ENCODE peak calls at places on chromosome 2, in five cellular contexts. One of them, this sample, is unnamed.
A peak's percentile ranks its signal among the peaks of the same experiment; 100 is the strongest.

GRCh38 chr2:108377815-108378630 is at the start of gene SULT1C4:
- DNase-seq in cardiac muscle cell: peak; percentile 90
- DNase-seq in natural killer cell: no peak
- DNase-seq in GM13976: no peak
- DNase-seq in thyroid gland: peak; percentile 73
- DNase-seq in this sample: no peak

GRCh38 chr2:108616731-108617161 is 82.5 kb downstream of the LIMS1 start:
- DNase-seq in cardiac muscle cell: no peak
- DNase-seq in natural killer cell: no peak
- DNase-seq in GM13976: no peak
- DNase-seq in thyroid gland: no peak
- DNase-seq in this sample: no peak

GRCh38 chr2:195021704-195022513 is 635.1 kb upstream of the SLC39A10 start:
- DNase-seq in cardiac muscle cell: no peak
- DNase-seq in natural killer cell: no peak
- DNase-seq in GM13976: no peak
- DNase-seq in thyroid gland: no peak
- DNase-seq in this sample: no peak

GRCh38 chr2:96531366-96531765 is 5.2 kb upstream of the ARID5A start:
- DNase-seq in cardiac muscle cell: no peak
- DNase-seq in natural killer cell: no peak
- DNase-seq in GM13976: no peak
- DNase-seq in thyroid gland: no peak
- DNase-seq in this sample: no peak

GRCh38 chr2:156447761-156448160 is 11.6 kb downstream of the GPD2 start:
- DNase-seq in cardiac muscle cell: no peak
- DNase-seq in natural killer cell: no peak
- DNase-seq in GM13976: no peak
- DNase-seq in thyroid gland: no peak
- DNase-seq in this sample: no peak

GRCh38 chr2:88810488-88810887 is 119.0 kb downstream of the RPIA start:
- DNase-seq in cardiac muscle cell: no peak
- DNase-seq in natural killer cell: no peak
- DNase-seq in GM13976: no peak
- DNase-seq in thyroid gland: no peak
- DNase-seq in this sample: no peak

GRCh38 chr2:163155279-163155883 is 316.8 kb upstream of the KCNH7 start:
- DNase-seq in cardiac muscle cell: peak; percentile 55
- DNase-seq in natural killer cell: no peak
- DNase-seq in GM13976: peak; percentile 30
- DNase-seq in thyroid gland: no peak
- DNase-seq in this sample: no peak

GRCh38 chr2:226554726-226555125 is 244.9 kb downstream of the IRS1 start:
- DNase-seq in cardiac muscle cell: no peak
- DNase-seq in natural killer cell: no peak
- DNase-seq in GM13976: no peak
- DNase-seq in thyroid gland: no peak
- DNase-seq in this sample: no peak

GRCh38 chr2:64699712-64700111 is 46.0 kb upstream of the SERTAD2 start:
- DNase-seq in cardiac muscle cell: no peak
- DNase-seq in natural killer cell: no peak
- DNase-seq in GM13976: no peak
- DNase-seq in thyroid gland: no peak
- DNase-seq in this sample: peak; percentile 47

GRCh38 chr2:8544786-8545631 is 136.8 kb upstream of the ID2 start:
- DNase-seq in cardiac muscle cell: no peak
- DNase-seq in natural killer cell: peak; percentile 71
- DNase-seq in GM13976: peak; percentile 87
- DNase-seq in thyroid gland: peak; percentile 33
- DNase-seq in this sample: peak; percentile 96

GRCh38 chr2:8659735-8660492 is 21.9 kb upstream of the ID2 start:
- DNase-seq in cardiac muscle cell: no peak
- DNase-seq in natural killer cell: no peak
- DNase-seq in GM13976: no peak
- DNase-seq in thyroid gland: no peak
- DNase-seq in this sample: no peak

GRCh38 chr2:144946263-144946662 is 426.3 kb upstream of the ZEB2 start:
- DNase-seq in cardiac muscle cell: no peak
- DNase-seq in natural killer cell: no peak
- DNase-seq in GM13976: no peak
- DNase-seq in thyroid gland: no peak
- DNase-seq in this sample: no peak

GRCh38 chr2:150888337-150888736 is 373.3 kb downstream of the RBM43 start:
- DNase-seq in cardiac muscle cell: no peak
- DNase-seq in natural killer cell: no peak
- DNase-seq in GM13976: no peak
- DNase-seq in thyroid gland: no peak
- DNase-seq in this sample: no peak

GRCh38 chr2:31889044-31889443 is 121.8 kb downstream of the MEMO1 start:
- DNase-seq in cardiac muscle cell: no peak
- DNase-seq in natural killer cell: no peak
- DNase-seq in GM13976: no peak
- DNase-seq in thyroid gland: no peak
- DNase-seq in this sample: no peak

GRCh38 chr2:38465789-38466127 is 88.7 kb upstream of the ATL2 start:
- DNase-seq in cardiac muscle cell: peak; percentile 61
- DNase-seq in natural killer cell: no peak
- DNase-seq in GM13976: peak; percentile 70
- DNase-seq in thyroid gland: peak; percentile 48
- DNase-seq in this sample: no peak
- TF ChIP-seq CTCF in cardiac muscle cell: peak; percentile 45
- TF ChIP-seq CTCF in natural killer cell: no peak
- TF ChIP-seq CTCF in GM13976: peak; percentile 40
- TF ChIP-seq CTCF in thyroid gland: peak; percentile 43
- TF ChIP-seq CTCF in this sample: peak; percentile 30

DNA sequence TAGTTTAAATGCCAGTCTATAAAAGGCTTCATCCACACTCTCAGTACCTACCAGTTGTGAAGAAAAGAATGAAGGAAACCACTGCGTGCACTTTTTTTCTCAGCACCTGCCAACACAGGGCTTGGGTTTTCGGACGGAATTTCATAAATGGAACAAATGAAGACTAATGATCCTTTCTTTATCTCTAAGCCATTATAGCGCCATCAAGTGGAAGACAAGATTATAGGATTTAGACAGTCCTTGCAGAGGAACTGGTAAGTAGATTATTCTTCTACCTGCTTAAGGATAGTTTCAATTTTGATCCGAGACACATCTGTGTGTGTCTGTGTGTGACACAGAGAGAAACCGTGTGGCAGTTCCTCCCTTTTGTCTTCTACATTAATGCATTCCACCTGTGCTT is 245.6 kb downstream of the NRXN1 start:
- DNase-seq in cardiac muscle cell: no peak
- DNase-seq in natural killer cell: no peak
- DNase-seq in GM13976: no peak
- DNase-seq in thyroid gland: no peak
- DNase-seq in this sample: no peak
- TF ChIP-seq CTCF in cardiac muscle cell: no peak
- TF ChIP-seq CTCF in natural killer cell: no peak
- TF ChIP-seq CTCF in GM13976: no peak
- TF ChIP-seq CTCF in thyroid gland: no peak
- TF ChIP-seq CTCF in this sample: no peak

GRCh38 chr2:80256396-80257167 is 48.0 kb downstream of the LRRTM1 start:
- DNase-seq in cardiac muscle cell: peak; percentile 51
- DNase-seq in natural killer cell: no peak
- DNase-seq in GM13976: no peak
- DNase-seq in thyroid gland: peak; percentile 17
- DNase-seq in this sample: no peak
- TF ChIP-seq CTCF in cardiac muscle cell: no peak
- TF ChIP-seq CTCF in natural killer cell: no peak
- TF ChIP-seq CTCF in GM13976: no peak
- TF ChIP-seq CTCF in thyroid gland: peak; percentile 52
- TF ChIP-seq CTCF in this sample: no peak

DNA sequence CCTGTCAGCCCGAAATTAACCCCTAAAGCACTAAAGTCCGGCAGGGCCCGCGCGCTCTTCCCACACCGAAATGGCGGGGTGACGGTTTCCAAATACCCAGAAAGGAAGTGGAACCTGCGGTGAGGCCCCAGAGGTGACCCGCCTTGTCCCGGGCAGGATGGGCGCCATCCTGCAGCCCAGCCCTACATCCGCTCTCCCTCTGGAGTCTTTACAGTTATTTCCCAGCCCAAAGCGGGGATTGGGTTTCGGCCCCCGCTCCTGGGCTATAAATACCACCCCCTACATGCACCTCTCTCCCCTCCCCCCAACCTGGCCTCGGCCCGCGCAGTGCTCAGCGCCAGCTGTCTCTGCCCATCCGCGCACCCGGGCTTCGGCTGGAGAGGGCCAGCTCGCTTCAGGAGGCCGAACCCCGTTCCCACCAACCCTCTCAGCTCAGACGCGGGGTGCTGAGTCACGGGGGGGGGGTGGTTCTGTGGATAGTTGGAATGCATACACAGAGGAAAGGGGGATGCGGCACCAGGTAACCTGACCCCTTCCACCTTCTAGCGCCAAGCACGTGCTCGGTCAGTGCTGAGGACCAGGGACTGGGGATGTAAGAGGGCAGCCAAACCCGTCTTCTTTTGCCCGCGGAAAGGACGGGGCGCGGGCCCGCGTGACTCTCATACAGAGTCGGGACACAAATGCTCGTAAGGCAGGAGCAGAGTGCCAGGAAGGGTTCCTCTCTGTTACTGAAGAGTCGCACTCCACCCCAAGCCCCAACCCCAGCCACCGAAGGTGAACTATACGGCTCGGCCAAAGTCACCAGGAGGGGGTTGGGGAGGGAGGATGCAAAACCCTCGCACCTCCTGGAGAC is at the start of gene TUBA4B:
- DNase-seq in cardiac muscle cell: no peak
- DNase-seq in natural killer cell: peak; percentile 47
- DNase-seq in GM13976: peak; percentile 62
- DNase-seq in thyroid gland: peak; percentile 40
- DNase-seq in this sample: no peak
- TF ChIP-seq CTCF in cardiac muscle cell: no peak
- TF ChIP-seq CTCF in natural killer cell: no peak
- TF ChIP-seq CTCF in GM13976: no peak
- TF ChIP-seq CTCF in thyroid gland: no peak
- TF ChIP-seq CTCF in this sample: no peak

This sample was measured in CD14-positive monocyte.